ENCODE peak calls at places on chromosomes 13 and 19, in four cellular contexts. H is K562, S is GM12878, Q is H1. W is an unnamed sample.
A peak's percentile ranks its signal among the peaks of the same experiment; 100 is the strongest.

GRCh38 chr13:78599911-78600310 is 3.4 kb downstream of the POU4F1 start:
- DNase-seq in Q (no peak), H (no peak), S (no peak), W (no peak)

GRCh38 chr19:42130254-42130573 is 2.0 kb downstream of the POU2F2 start:
- DNase-seq in Q (no peak), S (peak; percentile 51), H (no peak), W (no peak)

GRCh38 chr19:40322951-40323615 is 25.1 kb downstream of the C19orf47 start:
- DNase-seq in Q (no peak), H (no peak), S (no peak), W (no peak)

GRCh38 chr13:28161370-28161769 is 23.0 kb downstream of the PAN3 start:
- DNase-seq in H (peak; percentile 52), Q (no peak), S (no peak), W (peak; percentile 68)

GRCh38 chr13:95608640-95609280 is 35.7 kb downstream of the DZIP1 start:
- DNase-seq in Q (no peak), S (no peak), H (no peak), W (no peak)

GRCh38 chr13:90498096-90498495 is 849.4 kb upstream of the MIR17HG start:
- DNase-seq in H (no peak), Q (no peak), S (no peak), W (no peak)

GRCh38 chr13:94702181-94703041 is 9.9 kb downstream of the SOX21 start:
- DNase-seq in H (no peak), Q (no peak), S (no peak), W (no peak)

GRCh38 chr19:7145494-7145893 is 76.0 kb downstream of the ZNF557 start:
- DNase-seq in H (no peak), Q (no peak), S (no peak), W (peak; percentile 58)

DNA sequence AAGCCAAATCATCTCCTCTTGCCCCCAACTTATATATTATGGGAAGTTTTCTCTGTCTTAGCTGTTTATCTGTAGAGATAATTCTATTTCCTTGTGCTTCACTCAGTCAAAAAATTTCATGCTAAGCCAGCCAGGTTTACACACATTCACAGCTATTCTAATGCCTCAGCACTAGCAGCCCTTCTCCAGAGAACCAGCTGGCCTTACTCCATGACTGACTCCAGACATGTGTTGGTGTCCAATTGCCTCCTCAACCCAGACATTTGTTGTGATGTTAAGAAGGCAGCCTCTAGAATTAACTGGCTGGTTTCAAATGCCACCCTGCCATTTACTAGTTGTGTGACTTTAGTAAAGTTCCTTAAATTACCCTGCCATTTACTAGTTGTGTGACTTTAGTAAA is 525.0 kb downstream of the LMO7 start:
- DNase-seq in Q (no peak), H (no peak), S (no peak), W (no peak)
- TF ChIP-seq EZH2 in Q (no peak), H (no peak), S (no peak), W (no peak)

DNA sequence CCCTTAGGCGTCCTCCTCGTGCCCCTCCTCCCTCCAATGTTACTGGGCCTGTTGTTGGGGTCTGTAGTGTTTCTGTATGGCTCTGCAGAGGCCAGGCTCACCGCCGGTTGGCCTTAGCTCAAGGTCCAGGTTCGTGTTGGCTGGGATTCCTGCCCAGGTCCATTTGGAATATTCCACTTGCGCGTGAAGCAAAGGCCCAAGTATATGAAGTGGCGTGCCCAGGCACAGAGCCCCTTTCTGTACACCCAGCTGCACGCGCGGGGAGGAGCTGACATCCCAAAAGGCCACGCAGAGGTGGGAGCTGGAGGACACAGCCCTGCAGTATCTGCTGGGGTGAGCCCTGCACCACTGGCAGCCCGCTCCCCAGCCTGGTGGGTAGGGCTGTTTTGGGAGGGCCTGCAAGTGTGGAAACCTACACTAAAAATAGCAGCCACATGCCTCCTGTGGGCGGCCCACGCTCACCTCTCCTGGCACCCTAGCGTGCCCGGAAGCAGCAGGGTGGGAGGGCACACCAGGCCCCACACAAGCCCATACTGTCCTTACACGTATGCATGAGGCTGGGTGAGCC is 30.2 kb downstream of the CRTC1 start:
- DNase-seq in Q (no peak), S (no peak), H (no peak), W (peak; percentile 73)
- TF ChIP-seq CBX5 in Q (no peak), S (no peak), H (no peak), W (no peak)

DNA sequence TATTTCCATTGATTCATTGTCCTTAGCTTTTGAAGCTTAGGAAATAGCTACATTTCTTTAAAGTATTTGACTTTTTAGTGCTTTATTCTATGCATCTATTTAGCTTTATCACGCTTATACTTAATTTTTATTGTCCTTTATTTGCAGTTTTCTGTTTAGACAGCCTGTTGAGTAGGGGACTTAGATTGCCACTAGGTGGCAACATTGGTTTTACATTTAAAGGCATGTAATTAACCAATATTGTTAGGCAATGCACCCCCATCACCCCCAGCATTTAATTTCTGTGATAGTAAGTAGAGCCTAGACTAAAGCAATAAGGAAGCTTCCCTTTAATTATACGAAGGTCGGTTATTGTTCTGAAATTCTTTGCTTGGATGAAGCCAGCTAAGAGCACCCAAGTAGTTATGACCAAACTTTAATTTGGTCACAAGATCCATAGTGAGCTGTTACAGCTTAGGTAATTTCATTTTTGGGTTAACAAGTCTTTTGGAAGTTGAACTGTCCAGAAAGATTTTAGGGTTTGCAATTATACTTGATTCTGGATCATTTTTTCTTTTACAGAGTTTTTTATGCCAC is 36.5 kb downstream of the B3GLCT start:
- DNase-seq in H (peak; percentile 25), Q (no peak), S (no peak), W (peak; percentile 31)
- TF ChIP-seq SP1 in H (no peak), Q (no peak), S (no peak), W (no peak)

GRCh38 chr13:57629391-57629804 is 2.1 kb upstream of the PCDH17 start:
- DNase-seq in S (no peak), H (no peak), Q (no peak), W (no peak)
- TF ChIP-seq EZH2 in S (no peak), H (no peak), Q (peak; percentile 65), W (no peak)

GRCh38 chr19:16285769-16286564 is 38.7 kb upstream of the KLF2 start:
- DNase-seq in H (no peak), Q (no peak), S (no peak), W (no peak)

GRCh38 chr19:16289594-16289993 is 35.0 kb upstream of the KLF2 start:
- DNase-seq in S (no peak), H (no peak), Q (no peak), W (no peak)

GRCh38 chr19:16293133-16294085 is 31.2 kb upstream of the KLF2 start:
- DNase-seq in H (peak; percentile 66), S (no peak), Q (no peak), W (no peak)

GRCh38 chr19:16290692-16291091 is 33.9 kb upstream of the KLF2 start:
- DNase-seq in Q (no peak), H (no peak), S (no peak), W (no peak)

DNA sequence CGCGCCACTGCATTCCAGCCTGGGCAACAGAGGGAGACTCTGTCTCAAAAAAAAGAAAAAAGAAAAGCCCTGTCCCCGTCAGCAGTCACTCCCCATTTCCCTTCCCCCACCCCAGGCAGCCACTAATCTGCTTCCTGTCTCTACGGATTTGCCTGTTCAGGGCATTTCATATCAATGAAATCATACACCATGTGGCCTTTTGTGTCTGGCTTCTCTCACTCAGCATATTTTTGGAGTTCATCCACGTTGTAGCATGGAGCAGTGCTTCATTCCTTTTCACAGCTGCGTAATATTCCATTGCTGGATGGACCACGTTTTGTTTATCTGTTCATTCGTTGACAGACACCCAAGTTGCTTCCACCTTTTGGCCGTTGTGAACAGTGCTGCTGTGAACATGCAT is 36.1 kb upstream of the KLF2 start:
- DNase-seq in S (no peak), Q (no peak), H (no peak), W (no peak)
- TF ChIP-seq CBX5 in S (no peak), Q (no peak), H (no peak), W (no peak)

DNA sequence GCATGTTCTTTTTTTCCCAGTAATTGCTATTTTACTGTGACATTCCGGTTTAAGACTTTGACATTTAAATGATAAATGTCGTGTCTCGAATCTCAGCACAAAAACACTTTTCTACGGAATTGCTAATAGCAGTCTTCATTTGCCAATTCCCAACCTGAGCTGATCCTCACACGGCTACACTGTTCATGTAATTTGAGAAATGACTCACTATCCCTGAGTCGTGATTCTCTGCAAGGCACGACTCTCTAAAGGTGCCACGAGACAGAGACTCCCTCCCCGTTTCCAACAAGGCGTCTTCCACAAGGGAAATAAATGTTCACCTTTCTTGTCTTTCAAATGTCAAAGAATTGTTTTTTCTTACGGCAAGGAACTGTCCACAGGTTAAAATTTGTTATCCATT is 88.6 kb upstream of the USP29 start:
- DNase-seq in H (no peak), Q (no peak), S (no peak), W (no peak)
- TF ChIP-seq SP1 in H (no peak), Q (no peak), S (no peak), W (no peak)

GRCh38 chr13:21673592-21674270 is 2.9 kb downstream of the FGF9 start:
- DNase-seq in H (peak; percentile 17), Q (no peak), S (no peak), W (no peak)

GRCh38 chr13:21676611-21677021 is 5.7 kb downstream of the FGF9 start:
- DNase-seq in H (peak; percentile 10), Q (no peak), S (no peak), W (no peak)

GRCh38 chr13:21677075-21677628 is 6.3 kb downstream of the FGF9 start:
- DNase-seq in S (no peak), H (no peak), Q (no peak), W (no peak)

GRCh38 chr13:21674271-21675009 is 3.6 kb downstream of the FGF9 start:
- DNase-seq in S (no peak), H (no peak), Q (no peak), W (no peak)

GRCh38 chr13:21675095-21676007 is 4.5 kb downstream of the FGF9 start:
- DNase-seq in H (no peak), Q (no peak), S (no peak), W (no peak)
- TF ChIP-seq EZH2 in H (no peak), Q (peak; percentile 60), S (no peak), W (peak; percentile 84)

DNA sequence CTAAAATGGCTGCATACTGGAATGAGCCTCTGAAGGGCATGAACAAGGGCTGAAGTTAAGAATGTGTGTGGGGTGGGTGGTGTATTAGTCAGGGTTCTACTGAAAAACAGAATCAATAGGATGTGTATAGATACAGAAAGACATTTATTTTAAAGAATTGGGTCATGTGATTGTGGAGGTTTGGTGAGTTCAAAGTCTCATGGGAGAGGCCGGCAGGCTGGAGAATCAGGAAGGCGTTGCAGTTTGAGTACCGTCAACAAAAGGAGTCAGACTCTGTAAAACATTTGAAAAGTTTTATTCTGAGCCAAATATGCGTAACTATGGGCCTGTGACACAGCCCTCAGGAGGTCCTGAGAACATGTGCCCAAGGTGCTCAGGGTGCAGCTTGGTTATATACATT is 24.4 kb upstream of the CYSLTR2 start:
- DNase-seq in Q (no peak), H (no peak), S (no peak), W (peak; percentile 76)
- TF ChIP-seq CBX5 in Q (no peak), H (no peak), S (no peak), W (no peak)

DNA sequence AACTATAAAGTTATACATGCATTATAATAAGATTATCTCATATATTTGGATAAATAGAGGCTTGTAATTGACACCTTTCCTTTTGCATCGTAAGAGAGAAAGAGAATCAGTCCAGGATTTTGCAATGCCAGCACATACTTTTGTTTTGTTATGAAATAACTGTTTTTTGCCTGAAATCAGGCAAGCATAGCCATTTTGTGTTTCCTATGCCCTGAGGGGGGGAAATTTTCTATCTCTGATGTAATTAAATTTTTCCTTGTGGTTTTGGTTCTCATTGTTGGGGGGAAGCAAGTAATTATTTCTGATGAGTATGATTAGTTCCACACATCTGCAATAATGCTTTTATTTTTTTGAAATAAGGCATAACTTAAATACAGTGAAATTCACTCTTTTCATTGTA is 229.4 kb downstream of the NDFIP2 start:
- DNase-seq in S (no peak), H (no peak), Q (no peak), W (no peak)
- TF ChIP-seq SP1 in S (no peak), H (no peak), Q (no peak), W (no peak)

W was measured in HepG2.